ENCODE peak calls at places on chromosomes 4 and X, in nine cellular contexts. P, O, L, Z, C, K, B, H and W are unnamed samples.

GRCh38 chrX:9131066-9131465 is 97.1 kb upstream of the FAM9B start:
- DNase-seq in P (no peak), O (no peak), L (no peak), Z (no peak), C (no peak), K (no peak), B (no peak), H (no peak), W (peak; percentile 21)

GRCh38 chr4:37453361-37454262 is 209.1 kb downstream of the NWD2 start:
- DNase-seq in P (peak; percentile 92), O (peak; percentile 42), L (peak; percentile 86), Z (peak; percentile 89), C (no peak), K (peak; percentile 18), B (peak; percentile 18), H (peak; percentile 73), W (peak; percentile 3)

GRCh38 chr4:141375855-141376254 is 155.2 kb downstream of the ZNF330 start:
- DNase-seq in P (no peak), O (no peak), L (no peak), Z (no peak), C (no peak), K (peak; percentile 87), B (peak; percentile 81), H (no peak), W (peak; percentile 78)

GRCh38 chr4:158930573-158930972 is 161.7 kb downstream of the FNIP2 start:
- DNase-seq in P (no peak), O (no peak), L (no peak), Z (no peak), C (no peak), K (no peak), B (no peak), H (no peak), W (no peak)

GRCh38 chr4:102438396-102438795 is 62.8 kb upstream of the NFKB1 start:
- DNase-seq in P (no peak), O (no peak), L (no peak), Z (no peak), C (no peak), K (peak; percentile 35), B (no peak), H (no peak), W (no peak)

GRCh38 chrX:120839506-120839905 is 36.2 kb downstream of the CT47B1 start:
- DNase-seq in P (no peak), O (no peak), L (no peak), Z (no peak), C (no peak), K (peak; percentile 5), B (peak; percentile 44), H (no peak), W (peak; percentile 65)

GRCh38 chrX:13223868-13224555 is 95.8 kb downstream of the ATXN3L start:
- DNase-seq in P (no peak), O (no peak), L (no peak), Z (no peak), C (no peak), K (peak; percentile 85), B (peak; percentile 90), H (no peak), W (peak; percentile 85)

GRCh38 chr4:107719211-107719926 is 665 bp downstream of the PAPSS1 start:
- DNase-seq in P (no peak), O (no peak), L (no peak), Z (no peak), C (no peak), K (peak; percentile 20), B (peak; percentile 50), H (no peak), W (peak; percentile 20)

GRCh38 chr4:87260477-87260876 is 40.1 kb upstream of the KLHL8 start:
- DNase-seq in P (no peak), O (no peak), L (no peak), Z (no peak), C (no peak), K (no peak), B (no peak), H (no peak), W (no peak)

GRCh38 chr4:183797041-183797444 is 108.1 kb upstream of the STOX2 start:
- DNase-seq in P (peak; percentile 88), O (peak; percentile 45), L (peak; percentile 79), Z (peak; percentile 87), C (no peak), K (peak; percentile 50), B (no peak), H (peak; percentile 14), W (no peak)

GRCh38 chr4:2937146-2937857 is 25.9 kb downstream of the NOP14 start:
- DNase-seq in P (peak; percentile 91), O (peak; percentile 18), L (peak; percentile 75), Z (peak; percentile 90), C (peak; percentile 13), K (peak; percentile 29), B (peak; percentile 26), H (no peak), W (no peak)

GRCh38 chrX:11080721-11081120 is 30.4 kb upstream of the HCCS start:
- DNase-seq in P (no peak), O (no peak), L (no peak), Z (no peak), C (no peak), K (no peak), B (no peak), H (no peak), W (no peak)

DNA sequence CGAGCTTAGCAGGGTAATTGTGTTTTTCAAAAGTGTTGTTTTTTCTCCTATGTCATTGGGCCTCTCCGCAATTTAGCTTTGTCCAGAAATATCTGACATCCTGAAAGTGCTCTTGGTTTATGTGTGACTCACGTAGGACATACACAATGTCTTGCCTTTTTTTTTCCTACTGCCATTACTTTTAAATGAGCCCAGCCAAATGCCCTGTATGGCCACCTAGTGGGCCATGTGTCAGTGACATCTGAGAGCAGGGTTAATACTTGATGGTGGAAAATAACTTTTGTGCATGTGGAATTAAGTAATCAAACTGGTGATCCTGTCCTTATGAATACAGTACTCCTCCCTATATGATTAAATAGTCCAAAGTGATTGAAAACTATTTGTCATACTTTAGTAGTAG is 1411.1 kb upstream of the TENM3 start:
- DNase-seq in P (no peak), O (no peak), L (no peak), Z (no peak), C (no peak), K (peak; percentile 2), B (no peak), H (no peak), W (no peak)
- TF ChIP-seq CTCF in P (no peak), O (no peak), L (no peak), Z (no peak), C (no peak), K (no peak), B (peak; percentile 10), H (peak; percentile 31), W (peak; percentile 7)

DNA sequence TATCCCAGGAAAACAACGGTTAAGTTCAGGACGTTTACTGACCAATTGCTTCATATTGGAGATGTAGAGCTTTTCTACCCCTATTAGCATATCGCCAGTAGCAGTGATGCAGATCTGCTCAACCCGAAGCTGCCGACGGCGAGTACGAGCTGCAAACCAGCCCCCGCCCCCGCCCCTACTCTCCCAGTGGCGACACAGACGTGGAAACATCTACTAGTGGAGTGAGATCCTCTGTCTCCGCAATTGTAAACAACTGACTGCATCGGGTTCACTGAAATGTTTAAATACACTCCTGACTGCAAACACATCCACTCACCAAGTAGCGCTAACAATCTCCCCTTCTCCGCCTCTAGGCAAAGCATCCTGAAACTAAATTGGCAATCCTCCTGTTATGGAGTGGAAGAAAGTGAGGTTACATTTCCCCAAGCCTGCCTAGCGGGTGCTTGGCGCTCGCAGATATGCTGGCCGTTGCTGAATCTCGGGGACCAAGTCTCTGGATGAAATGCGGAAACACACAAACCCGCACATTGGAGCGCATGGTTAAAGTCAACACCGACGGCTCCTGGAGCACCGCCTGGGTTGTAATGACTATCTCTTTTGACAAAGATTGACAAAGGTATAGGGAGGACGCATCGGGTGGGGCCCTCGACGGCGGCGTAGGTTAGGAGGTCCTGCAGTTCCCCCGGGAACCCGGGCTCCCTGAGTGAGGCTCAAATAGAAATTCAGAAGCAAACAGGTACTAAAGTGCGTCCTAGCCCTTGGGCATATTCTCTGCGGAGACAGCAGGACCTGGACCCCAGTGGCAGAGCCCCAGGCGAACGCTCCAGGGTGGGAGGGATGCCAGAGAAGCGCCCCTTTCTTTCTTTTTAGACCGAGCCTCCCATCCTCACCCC is 116.9 kb upstream of the TEX13C start:
- DNase-seq in P (no peak), O (peak; percentile 9), L (peak; percentile 72), Z (no peak), C (no peak), K (no peak), B (no peak), H (peak; percentile 3), W (no peak)
- TF ChIP-seq CTCF in P (no peak), O (no peak), L (no peak), Z (no peak), C (no peak), K (no peak), B (no peak), H (no peak), W (no peak)

GRCh38 chrX:71909956-71910355 is 689 bp upstream of the NHSL2 start:
- DNase-seq in P (no peak), O (no peak), L (no peak), Z (no peak), C (no peak), K (peak; percentile 31), B (no peak), H (peak; percentile 44), W (no peak)
- TF ChIP-seq CTCF in P (no peak), O (no peak), L (no peak), Z (peak; percentile 13), C (no peak), K (peak; percentile 33), B (peak; percentile 44), H (no peak), W (no peak)

GRCh38 chrX:20063153-20063552 is 53.6 kb downstream of the MAP7D2 start:
- DNase-seq in P (no peak), O (no peak), L (no peak), Z (no peak), C (no peak), K (no peak), B (no peak), H (no peak), W (no peak)

GRCh38 chrX:20061869-20062254 is 54.8 kb downstream of the MAP7D2 start:
- DNase-seq in P (no peak), O (no peak), L (no peak), Z (no peak), C (no peak), K (no peak), B (peak; percentile 68), H (no peak), W (peak; percentile 55)

GRCh38 chrX:20060961-20061868 is 55.5 kb downstream of the MAP7D2 start:
- DNase-seq in P (no peak), O (no peak), L (peak; percentile 85), Z (no peak), C (no peak), K (no peak), B (no peak), H (no peak), W (no peak)

GRCh38 chrX:20066968-20067708 is 49.6 kb downstream of the MAP7D2 start:
- DNase-seq in P (no peak), O (no peak), L (no peak), Z (no peak), C (no peak), K (peak; percentile 71), B (peak; percentile 66), H (peak; percentile 7), W (peak; percentile 30)

DNA sequence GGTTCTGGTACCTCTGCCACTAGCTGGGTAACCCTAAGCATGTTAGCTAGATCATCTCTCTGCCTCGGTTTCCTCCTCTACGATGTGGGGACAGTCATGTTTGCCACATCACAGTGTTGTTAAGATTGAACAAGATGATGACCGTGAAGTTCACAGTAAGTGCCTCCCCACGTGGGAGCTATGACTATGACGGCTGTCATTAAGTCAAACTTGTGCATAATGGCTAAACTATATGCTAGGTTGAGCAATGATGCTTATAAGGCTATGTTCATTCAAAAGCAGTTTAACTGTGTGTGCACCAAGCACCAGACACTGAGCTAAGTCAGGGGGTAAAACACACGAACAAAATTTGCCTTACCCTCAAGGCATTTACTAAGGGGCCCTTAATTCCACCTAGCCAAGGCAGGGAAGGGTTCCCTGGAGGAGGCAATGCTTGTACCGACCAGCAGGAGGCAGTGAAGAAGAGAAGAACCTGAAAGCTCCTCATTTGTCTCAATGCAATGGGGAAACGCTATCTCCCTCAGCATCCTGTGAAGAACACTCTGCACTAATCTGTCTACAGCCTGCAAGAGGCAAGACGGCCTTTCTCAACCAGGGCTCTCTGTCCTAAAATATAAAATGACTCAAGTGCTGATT is 52.9 kb downstream of the MAP7D2 start:
- DNase-seq in P (no peak), O (no peak), L (no peak), Z (no peak), C (no peak), K (no peak), B (no peak), H (no peak), W (peak; percentile 13)
- TF ChIP-seq CTCF in P (no peak), O (no peak), L (no peak), Z (no peak), C (no peak), K (no peak), B (peak; percentile 34), H (peak; percentile 29), W (peak; percentile 25)